ENCODE peak calls at places on chromosomes 1 and 21, in nine cellular contexts. P, K, C, U, A, L, X, R and H are unnamed samples. For H3K4me1, the result is how much of the 10 kb centered on the place peaks cover.

GRCh38 chr1:89100366-89100765 is 25.5 kb downstream of the GBP2 start:
- DNase-seq in P (no peak), K (no peak), C (no peak), U (no peak), A (no peak), L (no peak), X (no peak), R (no peak), H (no peak)

GRCh38 chr1:177238967-177239366 is 68.2 kb downstream of the BRINP2 start:
- DNase-seq in P (no peak), K (no peak), C (no peak), U (no peak), A (no peak), L (no peak), X (no peak), R (no peak), H (no peak)

GRCh38 chr1:37892151-37893047 is 33.0 kb upstream of the MTF1 start:
- DNase-seq in P (no peak), K (no peak), C (no peak), U (no peak), A (no peak), L (peak), X (peak), R (no peak), H (no peak)

GRCh38 chr1:145892486-145893087 is 6.9 kb upstream of the ANKRD35 start:
- DNase-seq in P (no peak), K (no peak), C (no peak), U (no peak), A (no peak), L (peak), X (peak), R (no peak), H (peak)

GRCh38 chr1:46062651-46063319 is 69.6 kb downstream of the PIK3R3 start:
- DNase-seq in P (no peak), K (no peak), C (no peak), U (no peak), A (no peak), L (peak), X (peak), R (no peak), H (no peak)

GRCh38 chr1:202858789-202859414 is 30.0 kb downstream of the RABIF start:
- DNase-seq in P (no peak), K (no peak), C (no peak), U (no peak), A (no peak), L (no peak), X (no peak), R (no peak), H (no peak)

GRCh38 chr1:59743324-59744108 is 71.2 kb upstream of the HOOK1 start:
- DNase-seq in P (no peak), K (no peak), C (no peak), U (no peak), A (no peak), L (peak), X (no peak), R (no peak), H (no peak)

GRCh38 chr1:240254778-240255291 is 163.2 kb downstream of the FMN2 start:
- DNase-seq in P (no peak), K (no peak), C (peak), U (no peak), A (no peak), L (no peak), X (no peak), R (peak), H (no peak)

GRCh38 chr1:3533051-3534048 is 78.0 kb downstream of the MEGF6 start:
- DNase-seq in P (no peak), K (no peak), C (peak), U (no peak), A (no peak), L (no peak), X (no peak), R (peak), H (no peak)

GRCh38 chr1:64197076-64197475 is 6.3 kb upstream of the UBE2U start:
- DNase-seq in P (no peak), K (no peak), C (no peak), U (no peak), A (no peak), L (no peak), X (no peak), R (no peak), H (no peak)

GRCh38 chr1:228275435-228276342 is 67.8 kb downstream of the OBSCN start:
- DNase-seq in P (peak), K (peak), C (peak), U (peak), A (peak), L (peak), X (peak), R (peak), H (peak)

GRCh38 chr1:66154394-66154793 is 361.7 kb downstream of the PDE4B start:
- DNase-seq in P (no peak), K (no peak), C (no peak), U (no peak), A (no peak), L (no peak), X (no peak), R (no peak), H (no peak)

GRCh38 chr1:182147136-182147815 is 85.8 kb upstream of the ZNF648 start:
- DNase-seq in P (no peak), K (no peak), C (no peak), U (no peak), A (no peak), L (peak), X (no peak), R (no peak), H (no peak)

GRCh38 chr1:226369110-226369509 is 38.8 kb downstream of the PARP1 start:
- DNase-seq in P (no peak), K (no peak), C (no peak), U (no peak), A (no peak), L (no peak), X (no peak), R (no peak), H (no peak)

GRCh38 chr1:117567976-117568375 is 37.9 kb upstream of the TENT5C start:
- DNase-seq in P (no peak), K (no peak), C (peak), U (no peak), A (no peak), L (no peak), X (no peak), R (no peak), H (no peak)

GRCh38 chr1:216750031-216750627 is 26.9 kb upstream of the ESRRG start:
- DNase-seq in P (no peak), K (peak), C (peak), U (peak), A (peak), L (peak), X (peak), R (peak), H (peak)

GRCh38 chr1:29682171-29682917 is 446.0 kb downstream of the PTPRU start:
- DNase-seq in P (no peak), K (no peak), C (peak), U (peak), A (no peak), L (no peak), X (no peak), R (peak), H (no peak)

GRCh38 chr1:227134686-227135314 is 183.5 kb downstream of the CDC42BPA start:
- DNase-seq in P (no peak), K (no peak), C (no peak), U (no peak), A (no peak), L (no peak), X (no peak), R (no peak), H (no peak)

GRCh38 chr21:42652527-42653491 is 612 bp upstream of the PDE9A start:
- DNase-seq in P (no peak), K (no peak), C (peak), U (peak), A (peak), L (peak), X (peak), R (peak), H (peak)

GRCh38 chr1:226989081-226989747 is 49.1 kb downstream of the COQ8A start:
- DNase-seq in P (no peak), K (no peak), C (no peak), U (no peak), A (no peak), L (no peak), X (no peak), R (no peak), H (no peak)

GRCh38 chr1:162305969-162306368 is 70.7 kb downstream of the SPATA46 start:
- DNase-seq in P (no peak), K (no peak), C (no peak), U (no peak), A (no peak), L (no peak), X (peak), R (no peak), H (peak)

GRCh38 chr1:162629651-162630050 is 2.6 kb upstream of the DDR2 start:
- DNase-seq in P (no peak), K (no peak), C (no peak), U (no peak), A (no peak), L (peak), X (peak), R (no peak), H (no peak)

GRCh38 chr1:88774151-88774556 is 90.1 kb downstream of the PKN2 start:
- DNase-seq in P (peak), K (no peak), C (peak), U (no peak), A (no peak), L (no peak), X (no peak), R (no peak), H (peak)

GRCh38 chr1:168408531-168409242 is 128.0 kb downstream of the TBX19 start:
- DNase-seq in P (peak), K (no peak), C (peak), U (no peak), A (no peak), L (no peak), X (peak), R (no peak), H (peak)

GRCh38 chr1:154104433-154105082 is 50.3 kb downstream of the NUP210L start:
- DNase-seq in P (no peak), K (peak), C (peak), U (no peak), A (no peak), L (no peak), X (no peak), R (peak), H (no peak)

GRCh38 chr1:8962812-8963669 is 17.4 kb downstream of the CA6 start:
- DNase-seq in P (peak), K (peak), C (peak), U (peak), A (no peak), L (peak), X (no peak), R (peak), H (peak)

GRCh38 chr1:8055973-8056372 is 29.9 kb upstream of the ERRFI1 start:
- DNase-seq in P (peak), K (no peak), C (no peak), U (no peak), A (no peak), L (peak), X (peak), R (no peak), H (peak)

GRCh38 chr1:179968284-179968993 is 13.8 kb downstream of the CEP350 start:
- DNase-seq in P (no peak), K (no peak), C (no peak), U (no peak), A (no peak), L (no peak), X (no peak), R (no peak), H (no peak)

GRCh38 chr1:33876970-33877680 is 13.2 kb downstream of the HMGB4 start:
- DNase-seq in P (no peak), K (no peak), C (no peak), U (no peak), A (no peak), L (no peak), X (peak), R (no peak), H (peak)

GRCh38 chr1:112054504-112054903 is 65.0 kb upstream of the KCND3 start:
- DNase-seq in P (no peak), K (no peak), C (no peak), U (no peak), A (no peak), L (no peak), X (no peak), R (no peak), H (no peak)

GRCh38 chr1:22483121-22483520 is 31.5 kb downstream of the ZBTB40 start:
- DNase-seq in P (no peak), K (no peak), C (no peak), U (no peak), A (no peak), L (no peak), X (no peak), R (no peak), H (no peak)

GRCh38 chr1:173342766-173343165 is 134.4 kb upstream of the PRDX6 start:
- DNase-seq in P (no peak), K (no peak), C (no peak), U (no peak), A (no peak), L (no peak), X (no peak), R (no peak), H (no peak)

GRCh38 chr1:169018751-169019150 is 87.7 kb upstream of the ATP1B1 start:
- DNase-seq in P (no peak), K (no peak), C (no peak), U (no peak), A (no peak), L (no peak), X (no peak), R (no peak), H (no peak)

GRCh38 chr1:119294728-119295127 is 73.9 kb upstream of the HAO2 start:
- DNase-seq in P (no peak), K (no peak), C (peak), U (no peak), A (no peak), L (no peak), X (no peak), R (peak), H (no peak)

GRCh38 chr1:187951817-187952216 is 1123.1 kb downstream of the PLA2G4A start:
- DNase-seq in P (no peak), K (no peak), C (no peak), U (no peak), A (no peak), L (no peak), X (no peak), R (no peak), H (no peak)

GRCh38 chr1:84246228-84246627 is 55.3 kb upstream of the SAMD13 start:
- DNase-seq in P (no peak), K (no peak), C (no peak), U (no peak), A (no peak), L (no peak), X (no peak), R (no peak), H (no peak)

GRCh38 chr1:67642694-67643093 is 42.3 kb upstream of the GADD45A start:
- DNase-seq in P (no peak), K (no peak), C (no peak), U (no peak), A (peak), L (peak), X (no peak), R (peak), H (no peak)

GRCh38 chr21:37386151-37386550 is 19.6 kb downstream of the DYRK1A start:
- DNase-seq in P (no peak), K (no peak), C (no peak), U (no peak), A (no peak), L (no peak), X (no peak), R (no peak), H (no peak)

DNA sequence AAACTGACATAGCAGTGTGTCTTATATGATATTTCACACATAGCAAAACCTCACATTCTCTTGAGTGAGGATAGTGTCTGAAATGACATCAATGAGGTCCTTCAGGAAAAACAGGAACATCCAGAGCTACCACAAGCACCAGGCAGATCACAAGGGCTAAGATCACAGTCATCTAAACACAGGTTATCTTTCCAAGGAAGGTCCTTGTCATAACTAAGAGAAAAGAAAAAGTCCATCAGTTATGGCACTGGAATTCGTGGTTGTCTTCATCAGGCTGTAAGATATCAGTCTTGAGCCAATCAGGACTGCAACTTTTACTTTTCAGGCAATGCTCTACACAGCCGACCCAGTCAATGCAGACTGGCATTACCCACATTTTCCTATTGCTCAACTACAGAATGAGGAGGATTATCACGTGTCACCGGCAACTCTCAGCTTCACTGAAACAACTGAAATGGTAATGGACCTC is 26.4 kb downstream of the SORT1 start:
- DNase-seq in P (no peak), K (no peak), C (no peak), U (no peak), A (no peak), L (peak), X (peak), R (no peak), H (peak)
- H3K9ac ChIP-seq in P (no peak), K (no peak), C (no peak), U (peak), A (no peak), L (peak), X (peak), R (no peak), H (no peak)

DNA sequence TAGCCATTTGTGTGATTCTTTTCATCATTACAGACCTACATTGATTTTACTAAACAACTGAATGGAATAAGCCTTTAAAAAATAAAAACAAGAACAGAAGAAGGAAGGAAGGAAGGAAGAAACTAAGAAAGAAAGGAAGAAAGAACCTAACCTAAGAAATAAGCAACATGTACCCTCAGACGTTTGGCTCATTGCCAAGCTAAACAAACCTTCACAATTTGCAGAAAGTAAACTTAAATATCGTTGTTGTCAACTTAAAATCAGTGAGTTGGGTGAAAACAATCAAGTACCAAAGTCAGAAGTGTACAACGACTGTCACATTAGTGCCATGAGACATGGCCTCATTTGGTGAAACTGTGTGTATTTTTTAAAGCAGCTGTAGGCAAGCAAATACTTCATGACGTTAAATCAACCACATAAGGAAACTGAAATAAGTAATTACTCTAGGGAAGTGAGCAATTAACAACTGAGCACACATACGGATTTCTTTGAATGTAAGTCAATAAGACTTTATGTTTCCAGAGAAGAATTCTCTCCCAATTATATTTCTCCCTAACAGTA is 313.1 kb upstream of the TMPRSS15 start:
- DNase-seq in P (no peak), K (no peak), C (no peak), U (no peak), A (no peak), L (no peak), X (no peak), R (no peak), H (peak)
- H3K4me1 ChIP-seq in P (under half), K (under half), C (under half), U (under half), A (under half), L (under half), X (under half), R (under half), H (under half)

GRCh38 chr1:165900576-165901380 is 73.4 kb downstream of the UCK2 start:
- DNase-seq in P (no peak), K (no peak), C (peak), U (no peak), A (no peak), L (peak), X (no peak), R (no peak), H (no peak)

GRCh38 chr1:165898837-165899236 is 71.4 kb downstream of the UCK2 start:
- DNase-seq in P (no peak), K (no peak), C (peak), U (no peak), A (no peak), L (peak), X (peak), R (no peak), H (peak)

GRCh38 chr1:165897326-165898303 is 70.2 kb downstream of the UCK2 start:
- DNase-seq in P (no peak), K (no peak), C (peak), U (peak), A (no peak), L (peak), X (peak), R (no peak), H (no peak)

GRCh38 chr1:165902565-165902964 is 75.2 kb downstream of the UCK2 start:
- DNase-seq in P (no peak), K (no peak), C (no peak), U (no peak), A (no peak), L (no peak), X (no peak), R (no peak), H (no peak)

GRCh38 chr1:165899461-165899941 is 72.1 kb downstream of the UCK2 start:
- DNase-seq in P (no peak), K (no peak), C (peak), U (no peak), A (no peak), L (no peak), X (peak), R (no peak), H (no peak)
- H3K9ac ChIP-seq in P (no peak), K (no peak), C (no peak), U (peak), A (no peak), L (peak), X (peak), R (no peak), H (no peak)

GRCh38 chr1:96981181-96981580 is 259.6 kb downstream of the PTBP2 start:
- DNase-seq in P (no peak), K (no peak), C (no peak), U (no peak), A (no peak), L (no peak), X (no peak), R (no peak), H (no peak)

GRCh38 chr1:96979869-96980268 is 258.3 kb downstream of the PTBP2 start:
- DNase-seq in P (no peak), K (no peak), C (no peak), U (no peak), A (no peak), L (no peak), X (no peak), R (no peak), H (no peak)

GRCh38 chr1:96987186-96987703 is 265.7 kb downstream of the PTBP2 start:
- DNase-seq in P (no peak), K (no peak), C (no peak), U (no peak), A (no peak), L (no peak), X (peak), R (no peak), H (peak)

GRCh38 chr1:96980448-96980847 is 258.9 kb downstream of the PTBP2 start:
- DNase-seq in P (no peak), K (no peak), C (no peak), U (no peak), A (no peak), L (no peak), X (no peak), R (no peak), H (no peak)

GRCh38 chr1:96983866-96984265 is 262.3 kb downstream of the PTBP2 start:
- DNase-seq in P (no peak), K (no peak), C (no peak), U (no peak), A (no peak), L (no peak), X (no peak), R (no peak), H (no peak)
- H3K4me1 ChIP-seq in P (under half), K (under half), C (under half), U (under half), A (under half), L (under half), X (under half), R (under half), H (under half)